ENCODE peak calls at places on chromosomes 6 and 20, in nine cellular contexts. N is CD8-positive, alpha-beta memory T cell; I is testis; K is kidney epithelial cell; M is cardiac muscle cell; Z is CD8-positive, alpha-beta T cell; E is psoas muscle; L is CD4-positive, CD25-positive, alpha-beta regulatory T cell; X is heart left ventricle. C is an unnamed sample. For H3K27me3, the result is how much of the 10 kb centered on the place peaks cover.

GRCh38 chr6:35497571-35498406 is 910 bp upstream of the TEAD3 start:
- DNase-seq in M (peak), X (peak), N (peak), E (peak), Z (peak), L (peak), K (no peak), I (peak), C (peak)

GRCh38 chr6:165448210-165448609 is 138.8 kb upstream of the C6orf118 start:
- DNase-seq in Z (no peak), K (no peak), L (no peak), I (no peak), N (no peak), E (no peak), X (no peak), M (no peak), C (no peak)

GRCh38 chr20:46365483-46366215 is 40.8 kb downstream of the ELMO2 start:
- DNase-seq in X (no peak), N (peak), L (no peak), I (no peak), M (no peak), K (no peak), Z (no peak), E (no peak), C (no peak)

GRCh38 chr6:12313992-12314589 is 23.9 kb downstream of the EDN1 start:
- DNase-seq in N (no peak), E (no peak), K (peak), M (no peak), X (no peak), Z (no peak), I (no peak), L (no peak), C (no peak)

GRCh38 chr6:39357998-39358686 is 35.6 kb upstream of the KCNK16 start:
- DNase-seq in L (no peak), X (peak), K (peak), N (no peak), I (no peak), E (no peak), Z (no peak), M (peak), C (no peak)

GRCh38 chr6:144331610-144332009 is 46.5 kb downstream of the UTRN start:
- DNase-seq in I (no peak), K (no peak), E (no peak), X (no peak), L (no peak), M (peak), N (no peak), Z (no peak), C (no peak)

GRCh38 chr6:19380287-19380686 is 456.9 kb upstream of the ID4 start:
- DNase-seq in L (no peak), M (peak), I (no peak), K (no peak), E (no peak), N (no peak), X (no peak), Z (no peak), C (no peak)

GRCh38 chr6:111866857-111867256 is 6.4 kb downstream of the FYN start:
- DNase-seq in I (no peak), Z (no peak), N (no peak), X (no peak), M (no peak), L (no peak), K (no peak), E (no peak), C (no peak)

DNA sequence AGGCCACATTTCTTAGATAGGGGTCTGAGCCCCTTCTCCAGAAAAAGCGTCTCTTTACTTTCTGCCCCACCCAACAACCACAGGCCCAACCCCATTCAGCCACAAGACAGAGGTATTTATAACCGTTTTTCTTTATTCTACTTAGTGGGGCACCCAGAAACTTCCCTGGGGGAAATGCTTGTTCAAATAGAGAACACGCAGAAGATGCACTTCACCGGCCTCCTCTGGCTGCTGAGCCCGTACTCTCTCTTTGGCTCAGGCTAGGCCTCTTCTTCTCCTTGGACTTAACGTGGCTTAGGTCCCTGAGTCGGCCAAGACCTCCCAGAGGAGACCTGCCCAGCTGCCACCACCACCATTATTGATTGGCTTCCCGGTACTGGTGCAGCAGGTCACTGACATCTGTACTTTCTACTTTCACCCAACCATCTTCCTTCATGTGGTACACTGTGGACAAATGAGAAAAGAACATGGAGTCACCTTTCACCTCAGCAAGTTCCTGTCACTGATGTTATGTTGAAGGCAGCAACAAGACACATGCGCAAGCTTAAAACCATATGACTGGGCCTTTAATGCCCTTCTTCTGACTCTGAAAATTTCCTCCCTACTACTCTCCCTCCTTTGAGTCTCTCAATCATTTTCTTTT is 2.2 kb upstream of the TAP2 start:
- DNase-seq in K (no peak), I (no peak), M (no peak), X (no peak), E (no peak), Z (no peak), L (no peak), N (peak), C (no peak)
- H3K27me3 ChIP-seq in K (under half), I (under half), M (half or more), X (under half), E (under half), Z (under half), L (under half), N (under half), C (under half)

DNA sequence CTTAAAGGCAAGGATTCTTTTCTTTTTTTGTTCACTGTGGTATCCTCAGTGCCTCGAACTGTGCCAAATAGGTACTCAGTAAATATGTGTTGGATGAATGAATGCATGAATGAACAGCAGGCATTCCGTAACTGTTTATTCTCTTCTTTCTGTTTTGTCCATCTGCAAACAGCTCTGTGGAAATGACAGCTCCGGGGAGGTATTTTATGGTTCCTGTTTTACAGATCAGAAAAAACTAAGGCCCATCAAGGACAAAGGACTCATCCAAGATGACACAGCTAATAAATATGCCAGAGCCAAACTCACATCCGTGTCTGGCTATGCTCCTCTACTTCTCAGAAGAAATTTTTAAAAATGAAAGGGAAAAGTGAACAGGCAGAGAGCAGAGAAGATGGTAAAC is 21.0 kb downstream of the JPH2 start:
- DNase-seq in X (peak), E (no peak), M (no peak), Z (no peak), K (no peak), I (no peak), L (no peak), N (no peak), C (no peak)
- H3K4me3 ChIP-seq in X (peak), E (peak), M (no peak), Z (no peak), K (no peak), I (no peak), L (no peak), N (no peak), C (peak)

DNA sequence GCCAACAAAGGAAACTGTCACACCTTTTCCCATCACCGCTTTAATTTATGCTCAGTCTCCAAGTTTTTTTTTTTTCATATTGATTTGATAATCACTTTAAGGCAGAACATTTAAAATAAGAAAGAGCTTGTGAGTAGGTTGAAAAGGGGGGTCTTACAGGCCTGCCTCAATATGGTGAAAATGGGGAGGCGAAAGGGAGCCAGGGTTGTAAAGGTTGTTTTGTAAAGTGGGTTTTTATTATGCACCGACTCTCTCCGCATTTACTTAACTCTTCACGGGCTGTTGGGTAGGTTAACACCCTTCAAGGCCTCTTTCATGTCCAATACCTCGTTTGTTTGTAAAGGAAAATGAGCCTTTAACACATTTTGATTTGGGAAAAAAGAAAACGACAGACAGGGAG is 4.7 kb downstream of the TFAP2D start:
- DNase-seq in Z (no peak), X (no peak), L (no peak), N (no peak), M (no peak), E (no peak), I (no peak), K (no peak), C (no peak)
- H3K27me3 ChIP-seq in Z (under half), X (half or more), L (under half), N (under half), M (half or more), E (half or more), I (under half), K (half or more), C (under half)

GRCh38 chr6:85113934-85114582 is 335.8 kb upstream of the NT5E start:
- DNase-seq in N (no peak), I (peak), K (no peak), M (peak), Z (no peak), E (no peak), X (no peak), L (no peak), C (no peak)
- H3K4me3 ChIP-seq in N (no peak), I (peak), K (no peak), M (no peak), Z (no peak), E (peak), X (peak), L (no peak), C (peak)

GRCh38 chr20:59151391-59151790 is 12.2 kb upstream of the ZNF831 start:
- DNase-seq in N (no peak), I (no peak), Z (no peak), X (no peak), E (no peak), M (no peak), L (no peak), K (no peak), C (no peak)
- H3K27me3 ChIP-seq in N (under half), I (under half), Z (under half), X (under half), E (under half), M (under half), L (under half), K (under half), C (under half)

GRCh38 chr6:154157706-154158105 is 118.7 kb downstream of the OPRM1 start:
- DNase-seq in K (no peak), Z (no peak), X (no peak), N (no peak), L (no peak), M (no peak), I (no peak), E (no peak), C (no peak)
- H3K4me3 ChIP-seq in K (no peak), Z (peak), X (no peak), N (no peak), L (peak), M (no peak), I (no peak), E (no peak), C (peak)

GRCh38 chr20:615494-615893 is 5.4 kb upstream of the TCF15 start:
- DNase-seq in X (no peak), L (no peak), Z (no peak), E (no peak), N (no peak), I (no peak), K (no peak), M (no peak), C (no peak)
- H3K27me3 ChIP-seq in X (under half), L (under half), Z (under half), E (under half), N (under half), I (under half), K (under half), M (under half), C (under half)

DNA sequence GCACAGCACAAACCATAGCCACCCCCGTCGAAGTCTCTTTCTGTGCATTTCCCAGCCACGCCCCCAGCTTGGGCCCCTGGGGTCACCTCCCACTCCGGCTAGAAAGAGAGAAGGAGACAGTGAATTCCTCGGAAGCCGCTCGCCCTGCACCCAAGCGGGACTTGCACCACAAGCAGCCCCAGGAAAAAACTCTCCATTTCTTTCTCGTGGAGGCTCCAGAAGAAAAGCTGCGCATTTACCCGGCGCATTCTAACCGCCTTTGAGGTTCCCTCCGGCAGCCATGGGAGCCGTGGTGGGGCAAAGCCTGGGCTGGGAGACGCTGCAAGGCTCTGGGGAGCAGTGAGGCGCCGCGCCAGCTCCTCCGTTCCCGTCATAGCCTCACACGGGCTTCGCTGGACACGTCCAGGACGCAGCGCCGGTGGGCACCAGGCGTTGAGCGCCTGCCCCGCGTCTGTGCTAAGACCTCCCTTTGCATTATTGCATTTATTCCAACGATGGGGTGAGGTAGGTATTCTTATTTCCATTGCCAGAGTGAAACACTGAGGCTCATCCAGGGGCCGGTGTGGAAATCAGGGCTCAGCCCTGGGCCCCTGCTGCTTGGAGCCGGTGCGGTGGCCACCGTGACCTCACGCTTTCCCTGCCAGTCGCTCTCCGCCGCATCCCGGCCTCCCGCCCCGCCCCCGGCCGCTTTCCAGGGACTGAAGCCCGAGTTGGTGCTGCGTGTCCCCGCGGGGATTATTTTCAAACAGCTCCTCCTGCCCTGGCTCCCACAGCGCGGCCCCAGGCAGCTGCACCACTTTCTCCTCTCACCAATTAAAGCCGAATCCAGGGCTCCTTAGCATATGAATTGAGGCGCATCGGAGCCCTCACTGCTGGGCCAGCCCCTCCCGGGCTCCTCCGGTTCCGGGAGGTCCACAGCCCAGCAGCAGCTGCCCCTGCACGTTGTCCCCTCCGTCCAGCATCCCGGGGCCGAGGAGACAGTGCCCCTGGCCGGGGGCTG is 148.3 kb upstream of the AFDN start:
- DNase-seq in E (peak), K (no peak), L (no peak), X (peak), N (no peak), I (peak), Z (no peak), M (peak), C (no peak)
- H3K4me3 ChIP-seq in E (peak), K (peak), L (no peak), X (peak), N (no peak), I (peak), Z (no peak), M (peak), C (peak)

GRCh38 chr20:59633646-59634045 is 29.3 kb downstream of the PHACTR3 start:
- DNase-seq in N (no peak), Z (no peak), K (peak), M (no peak), L (no peak), X (no peak), E (no peak), I (no peak), C (no peak)

GRCh38 chr20:59634435-59635005 is 30.2 kb downstream of the PHACTR3 start:
- DNase-seq in M (no peak), I (no peak), E (no peak), X (no peak), N (no peak), K (no peak), L (no peak), Z (no peak), C (no peak)

GRCh38 chr20:59631751-59632380 is 27.5 kb downstream of the PHACTR3 start:
- DNase-seq in L (no peak), I (no peak), E (no peak), N (no peak), Z (no peak), M (no peak), X (no peak), K (no peak), C (no peak)

GRCh38 chr20:59630526-59630925 is 26.2 kb downstream of the PHACTR3 start:
- DNase-seq in M (no peak), I (no peak), K (no peak), L (no peak), X (no peak), Z (no peak), N (no peak), E (no peak), C (no peak)

DNA sequence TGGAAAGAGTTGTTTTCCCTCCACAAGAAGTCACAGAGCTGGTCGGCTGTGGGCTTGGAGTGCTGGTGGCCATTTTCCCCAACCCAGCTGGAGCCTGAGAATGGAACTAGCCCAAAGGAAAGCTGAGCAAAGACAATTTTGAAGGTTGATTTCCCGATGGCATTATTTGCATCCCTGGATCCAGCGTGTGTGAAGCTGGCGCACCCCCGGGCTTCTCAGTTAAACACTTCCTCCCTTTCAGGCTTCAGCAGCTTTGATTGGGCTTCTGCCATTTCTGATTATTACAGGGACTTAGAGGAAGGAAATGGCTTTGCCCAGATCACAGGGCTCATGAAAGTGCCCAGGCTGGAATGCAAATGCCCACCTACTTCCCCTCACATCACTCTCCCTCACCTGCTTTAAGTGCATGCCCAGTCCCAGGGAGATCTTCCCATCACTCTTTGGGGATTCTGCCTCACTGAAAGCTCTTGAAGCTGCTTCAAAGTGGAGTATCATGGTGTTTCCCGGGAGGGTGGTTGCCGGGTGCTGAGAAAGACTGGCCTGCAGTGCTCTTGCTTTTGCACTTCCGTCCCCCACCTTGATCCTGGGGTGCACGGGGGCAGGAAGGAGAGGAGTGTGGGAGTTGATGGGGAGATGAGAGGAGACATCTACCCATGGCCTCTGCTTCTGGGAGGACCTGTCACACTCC is 28.2 kb downstream of the PHACTR3 start:
- DNase-seq in L (no peak), E (no peak), X (no peak), Z (no peak), N (no peak), I (no peak), K (no peak), M (no peak), C (no peak)
- H3K27me3 ChIP-seq in L (under half), E (under half), X (under half), Z (under half), N (under half), I (under half), K (under half), M (under half), C (under half)

GRCh38 chr20:45347936-45348809 is at the start of gene SDC4:
- DNase-seq in E (peak), Z (peak), K (no peak), X (peak), I (peak), M (peak), L (peak), N (peak), C (no peak)

GRCh38 chr20:45346291-45346718 is 1.9 kb downstream of the SDC4 start:
- DNase-seq in N (no peak), X (no peak), E (peak), L (no peak), Z (no peak), M (no peak), K (no peak), I (no peak), C (no peak)

GRCh38 chr20:45345104-45345936 is 2.9 kb downstream of the SDC4 start:
- DNase-seq in L (no peak), I (no peak), K (no peak), N (no peak), Z (no peak), M (no peak), E (no peak), X (no peak), C (no peak)

GRCh38 chr20:45347297-45347935 is 808 bp downstream of the SDC4 start:
- DNase-seq in X (no peak), L (no peak), E (no peak), I (no peak), Z (no peak), N (no peak), K (no peak), M (no peak), C (no peak)

GRCh38 chr20:45346851-45347250 is 1.4 kb downstream of the SDC4 start:
- DNase-seq in X (no peak), Z (no peak), K (no peak), I (no peak), E (no peak), L (no peak), N (no peak), M (no peak), C (no peak)
- H3K4me3 ChIP-seq in X (peak), Z (no peak), K (peak), I (peak), E (peak), L (peak), N (no peak), M (peak), C (peak)